ENCODE peak calls at places on chromosomes 5 and 9, in nine cellular contexts. Y is GM12864, X is endodermal cell, G is cardiac fibroblast, W is uterus, D is dorsolateral prefrontal cortex, O is BE2C, A is bronchial epithelial cell, N is left ventricle myocardium inferior. S is an unnamed sample.

GRCh38 chr5:123094919-123095693 is 6.1 kb downstream of the PRDM6 start:
- DNase-seq in Y (no peak), X (peak; percentile 85), G (no peak), W (no peak), D (no peak), O (no peak), A (no peak), N (no peak), S (no peak)

GRCh38 chr9:102631559-102631958 is 363.6 kb upstream of the CYLC2 start:
- DNase-seq in Y (no peak), X (no peak), G (peak; percentile 26), W (no peak), D (no peak), O (no peak), A (peak; percentile 13), N (no peak), S (peak; percentile 5)

GRCh38 chr5:96093890-96094381 is 132.3 kb upstream of the ELL2 start:
- DNase-seq in Y (no peak), X (no peak), G (no peak), W (no peak), D (no peak), O (no peak), A (peak; percentile 98), N (no peak), S (no peak)

GRCh38 chr9:35108946-35109575 is 6.1 kb upstream of the STOML2 start:
- DNase-seq in Y (no peak), X (peak; percentile 29), G (no peak), W (no peak), D (no peak), O (no peak), A (no peak), N (no peak), S (no peak)

GRCh38 chr9:14887149-14887548 is 23.1 kb downstream of the FREM1 start:
- DNase-seq in Y (no peak), X (no peak), G (no peak), W (no peak), D (no peak), O (peak; percentile 43), A (no peak), N (no peak), S (no peak)

GRCh38 chr9:34123682-34124081 is 2.8 kb downstream of the DCAF12 start:
- DNase-seq in Y (peak; percentile 60), X (no peak), G (no peak), W (no peak), D (peak; percentile 17), O (no peak), A (no peak), N (no peak), S (no peak)

GRCh38 chr5:140251527-140251973 is 51.4 kb downstream of the PFDN1 start:
- DNase-seq in Y (peak; percentile 36), X (no peak), G (peak; percentile 98), W (no peak), D (no peak), O (no peak), A (peak; percentile 92), N (no peak), S (peak; percentile 85)

GRCh38 chr9:110502842-110503241 is 76.7 kb downstream of the SVEP1 start:
- DNase-seq in Y (no peak), X (no peak), G (no peak), W (no peak), D (no peak), O (no peak), A (peak; percentile 57), N (no peak), S (peak; percentile 14)

GRCh38 chr9:14907360-14907685 is 2.9 kb downstream of the FREM1 start:
- DNase-seq in Y (no peak), X (peak; percentile 60), G (no peak), W (no peak), D (no peak), O (no peak), A (no peak), N (no peak), S (no peak)

GRCh38 chr5:67243944-67244343 is 47.3 kb upstream of the CD180 start:
- DNase-seq in Y (no peak), X (no peak), G (no peak), W (no peak), D (no peak), O (no peak), A (no peak), N (no peak), S (no peak)

GRCh38 chr5:7385681-7386080 is 10.3 kb upstream of the ADCY2 start:
- DNase-seq in Y (no peak), X (no peak), G (no peak), W (no peak), D (no peak), O (no peak), A (no peak), N (no peak), S (no peak)

GRCh38 chr9:106953166-106953565 is 90.2 kb downstream of the ZNF462 start:
- DNase-seq in Y (no peak), X (no peak), G (peak; percentile 74), W (no peak), D (no peak), O (no peak), A (peak; percentile 12), N (no peak), S (peak; percentile 44)

GRCh38 chr9:34493972-34494535 is 28.7 kb downstream of the ENHO start:
- DNase-seq in Y (no peak), X (peak; percentile 91), G (peak; percentile 50), W (peak; percentile 23), D (no peak), O (no peak), A (peak; percentile 22), N (peak; percentile 45), S (peak; percentile 70)

GRCh38 chr9:130839237-130840111 is 4.4 kb downstream of the ABL1 start:
- DNase-seq in Y (no peak), X (no peak), G (no peak), W (no peak), D (no peak), O (no peak), A (no peak), N (no peak), S (no peak)

GRCh38 chr9:130835441-130836298 is 616 bp downstream of the ABL1 start:
- DNase-seq in Y (no peak), X (peak; percentile 87), G (peak; percentile 53), W (no peak), D (peak; percentile 37), O (peak; percentile 69), A (no peak), N (peak; percentile 53), S (peak; percentile 50)

GRCh38 chr9:130837002-130837511 is 2.0 kb downstream of the ABL1 start:
- DNase-seq in Y (no peak), X (no peak), G (peak; percentile 66), W (no peak), D (no peak), O (no peak), A (no peak), N (no peak), S (peak; percentile 72)

GRCh38 chr9:130834371-130835311 is at the start of gene ABL1:
- DNase-seq in Y (peak; percentile 57), X (peak; percentile 86), G (peak; percentile 94), W (peak; percentile 71), D (peak; percentile 64), O (peak; percentile 89), A (peak; percentile 70), N (peak; percentile 76), S (peak; percentile 88)

GRCh38 chr9:130837644-130838043 is 2.6 kb downstream of the ABL1 start:
- DNase-seq in Y (no peak), X (no peak), G (no peak), W (no peak), D (no peak), O (no peak), A (no peak), N (no peak), S (no peak)
- H3K4me3 ChIP-seq in Y (no peak overlapping the region), X (peak overlapping the region; percentile 93), G (peak overlapping the region; percentile 67), W (peak overlapping the region; percentile 85), D (peak overlapping the region; percentile 84), O (peak overlapping the region; percentile 72), A (no peak overlapping the region), N (peak overlapping the region; percentile 77), S (peak overlapping the region; percentile 93)

DNA sequence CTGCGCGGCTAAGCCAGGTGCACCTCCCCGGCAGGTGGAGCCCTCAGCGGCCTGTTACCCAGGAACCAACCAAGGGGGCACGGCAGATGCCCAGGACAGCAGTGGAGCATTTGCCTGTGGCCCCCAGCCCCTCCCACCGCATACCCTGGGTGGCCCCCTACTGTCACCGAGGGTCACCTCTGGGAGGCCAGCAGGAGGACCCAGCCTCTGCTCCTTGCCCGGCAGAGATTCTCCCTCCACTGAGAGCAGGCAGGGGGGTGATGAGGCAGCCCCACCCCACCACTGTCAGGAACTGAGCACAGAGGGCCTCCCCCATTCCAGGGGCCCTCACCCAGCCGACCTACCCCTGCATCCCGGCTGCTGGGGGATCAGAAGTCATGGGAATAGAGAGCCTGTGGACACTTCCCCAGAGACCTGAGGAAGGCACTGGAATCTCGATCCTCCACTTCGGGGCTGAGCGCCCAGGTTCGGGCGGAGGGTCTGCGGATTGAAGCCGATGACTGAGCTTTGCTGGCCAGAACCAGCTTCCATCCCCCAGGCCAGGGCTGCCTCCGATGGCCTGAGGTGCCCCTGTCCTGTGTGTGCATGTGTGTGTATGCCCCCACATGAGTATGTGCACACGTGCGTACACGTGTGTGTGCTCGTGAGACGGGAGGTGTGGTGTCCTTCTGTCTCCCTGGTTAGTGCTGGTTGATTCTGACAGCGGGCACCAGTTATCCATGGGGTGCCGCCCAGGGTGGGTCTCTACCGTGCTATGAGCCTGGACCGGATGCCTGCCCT is at the start of gene QRFP:
- DNase-seq in Y (no peak), X (no peak), G (no peak), W (no peak), D (no peak), O (peak; percentile 16), A (no peak), N (no peak), S (no peak)
- TF ChIP-seq CTCF in Y (peak; percentile 54), X (no peak), G (no peak), W (no peak), D (no peak), O (no peak), A (peak; percentile 19), N (no peak), S (no peak)

DNA sequence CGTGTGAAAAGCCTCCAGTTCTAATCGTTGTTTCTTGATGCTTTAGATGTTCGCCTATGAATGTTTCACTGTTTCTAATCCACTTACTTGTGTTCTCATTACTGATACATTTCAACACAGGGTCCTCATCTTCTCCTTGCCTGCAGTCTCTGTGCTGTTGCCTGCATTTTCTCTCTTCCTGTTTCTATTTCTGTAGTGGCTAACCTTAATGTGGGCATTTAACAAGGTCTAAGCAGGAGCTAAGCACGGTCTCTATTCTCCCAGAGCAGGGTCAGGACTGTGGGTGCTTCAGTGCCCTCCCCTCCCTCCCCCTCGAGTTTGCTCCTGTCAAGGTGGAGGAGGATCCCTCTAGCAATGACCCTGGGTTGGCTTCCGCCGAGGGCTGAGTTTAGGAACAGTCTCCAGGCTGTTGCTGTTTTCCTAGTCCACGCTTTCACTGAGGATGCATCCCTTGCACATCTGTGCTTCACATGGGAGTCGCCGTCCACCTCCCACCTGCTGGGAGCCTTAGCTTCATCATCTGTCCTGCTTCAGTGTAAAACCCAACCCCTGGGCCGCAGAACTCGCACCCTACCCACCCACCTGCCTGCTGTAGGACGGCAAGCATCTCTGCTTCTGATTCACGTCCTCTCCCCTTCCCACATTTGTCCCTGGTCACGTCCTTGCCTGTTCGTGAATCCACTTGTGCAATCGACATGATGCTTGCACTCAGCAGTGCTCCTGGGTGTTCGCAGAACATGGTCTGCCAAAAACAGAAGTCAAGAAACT is 2.4 kb upstream of the EXOC3 start:
- DNase-seq in Y (no peak), X (peak; percentile 29), G (no peak), W (no peak), D (no peak), O (no peak), A (no peak), N (no peak), S (no peak)
- H3K4me3 ChIP-seq in Y (no peak overlapping the region), X (no peak overlapping the region), G (no peak overlapping the region), W (no peak overlapping the region), D (no peak overlapping the region), O (no peak overlapping the region), A (no peak overlapping the region), N (no peak overlapping the region), S (no peak overlapping the region)

GRCh38 chr9:36974731-36975130 is 59.3 kb downstream of the PAX5 start:
- DNase-seq in Y (no peak), X (peak; percentile 55), G (no peak), W (no peak), D (no peak), O (no peak), A (no peak), N (no peak), S (no peak)
- TF ChIP-seq CTCF in Y (no peak), X (peak; percentile 54), G (peak; percentile 35), W (no peak), D (no peak), O (peak; percentile 11), A (peak; percentile 32), N (no peak), S (peak; percentile 8)